ENCODE peak calls at places on chromosomes 13 and 19, in four cellular contexts. P, E, Q and W are unnamed samples.

GRCh38 chr13:42064259-42064658 is 15.8 kb downstream of the DGKH start:
- DNase-seq in E (peak), P (no peak), Q (no peak), W (no peak)

GRCh38 chr13:98517576-98518310 is 59.2 kb downstream of the STK24 start:
- DNase-seq in P (no peak), Q (no peak), E (no peak), W (no peak)

GRCh38 chr13:54383604-54384003 is 1355.0 kb downstream of the OLFM4 start:
- DNase-seq in E (no peak), P (no peak), Q (no peak), W (no peak)

GRCh38 chr13:96811049-96811448 is 183.2 kb downstream of the OXGR1 start:
- DNase-seq in E (no peak), P (no peak), Q (no peak), W (no peak)

GRCh38 chr13:80262051-80262695 is 78.8 kb downstream of the SPRY2 start:
- DNase-seq in E (no peak), P (no peak), Q (no peak), W (no peak)

GRCh38 chr19:9407827-9408226 is 27.5 kb downstream of the ZNF266 start:
- DNase-seq in P (no peak), E (peak), Q (no peak), W (no peak)

GRCh38 chr13:53137777-53138176 is 109.2 kb downstream of the OLFM4 start:
- DNase-seq in E (peak), Q (no peak), P (peak), W (no peak)

GRCh38 chr19:42498387-42498786 is 29.9 kb downstream of the CEACAM1 start:
- DNase-seq in E (no peak), P (no peak), Q (no peak), W (no peak)

GRCh38 chr13:48838193-48839000 is 137.3 kb upstream of the FNDC3A start:
- DNase-seq in Q (no peak), E (peak), P (no peak), W (no peak)

GRCh38 chr19:45363861-45364459 is 6.4 kb downstream of the ERCC2 start:
- DNase-seq in P (no peak), Q (no peak), E (no peak), W (no peak)

GRCh38 chr13:58630794-58631193 is 999.2 kb downstream of the PCDH17 start:
- DNase-seq in Q (no peak), E (no peak), P (no peak), W (no peak)

GRCh38 chr19:35013047-35013819 is 13.1 kb downstream of the GRAMD1A start:
- DNase-seq in P (no peak), E (peak), Q (peak), W (peak)

GRCh38 chr19:58520257-58520599 is 618 bp upstream of the ZBTB45 start:
- DNase-seq in P (no peak), E (no peak), Q (no peak), W (no peak)

GRCh38 chr13:34942732-34943674 is 933 bp downstream of the NBEA start:
- DNase-seq in Q (peak), E (peak), P (no peak), W (no peak)

GRCh38 chr13:46492946-46493345 is 60.0 kb upstream of the LRCH1 start:
- DNase-seq in E (peak), P (no peak), Q (no peak), W (no peak)

GRCh38 chr13:28574617-28575142 is 79.8 kb upstream of the FLT1 start:
- DNase-seq in P (peak), E (peak), Q (no peak), W (no peak)

GRCh38 chr13:37029617-37030016 is 29.0 kb downstream of the EXOSC8 start:
- DNase-seq in Q (no peak), P (no peak), E (peak), W (no peak)

GRCh38 chr13:109600078-109600477 is 186.3 kb downstream of the IRS2 start:
- DNase-seq in P (no peak), Q (no peak), E (no peak), W (no peak)

GRCh38 chr13:52644108-52644507 is 1.9 kb downstream of the HNRNPA1L2 start:
- DNase-seq in E (peak), P (no peak), Q (no peak), W (no peak)

GRCh38 chr19:33459220-33459619 is 62.4 kb downstream of the PEPD start:
- DNase-seq in Q (no peak), P (no peak), E (no peak), W (no peak)

GRCh38 chr13:101917475-101917810 is 465.0 kb downstream of the ITGBL1 start:
- DNase-seq in E (peak), P (no peak), Q (no peak), W (no peak)

GRCh38 chr13:39612023-39612637 is 9.1 kb upstream of the LHFPL6 start:
- DNase-seq in E (peak), P (no peak), Q (no peak), W (no peak)

GRCh38 chr13:25687622-25688225 is 315.9 kb downstream of the ATP8A2 start:
- DNase-seq in P (no peak), Q (peak), E (no peak), W (no peak)

GRCh38 chr13:98500963-98501421 is 75.9 kb downstream of the STK24 start:
- DNase-seq in P (no peak), Q (no peak), E (no peak), W (no peak)

GRCh38 chr13:93216122-93216521 is 10.5 kb upstream of the GPC6 start:
- DNase-seq in P (no peak), Q (no peak), E (no peak), W (no peak)

DNA sequence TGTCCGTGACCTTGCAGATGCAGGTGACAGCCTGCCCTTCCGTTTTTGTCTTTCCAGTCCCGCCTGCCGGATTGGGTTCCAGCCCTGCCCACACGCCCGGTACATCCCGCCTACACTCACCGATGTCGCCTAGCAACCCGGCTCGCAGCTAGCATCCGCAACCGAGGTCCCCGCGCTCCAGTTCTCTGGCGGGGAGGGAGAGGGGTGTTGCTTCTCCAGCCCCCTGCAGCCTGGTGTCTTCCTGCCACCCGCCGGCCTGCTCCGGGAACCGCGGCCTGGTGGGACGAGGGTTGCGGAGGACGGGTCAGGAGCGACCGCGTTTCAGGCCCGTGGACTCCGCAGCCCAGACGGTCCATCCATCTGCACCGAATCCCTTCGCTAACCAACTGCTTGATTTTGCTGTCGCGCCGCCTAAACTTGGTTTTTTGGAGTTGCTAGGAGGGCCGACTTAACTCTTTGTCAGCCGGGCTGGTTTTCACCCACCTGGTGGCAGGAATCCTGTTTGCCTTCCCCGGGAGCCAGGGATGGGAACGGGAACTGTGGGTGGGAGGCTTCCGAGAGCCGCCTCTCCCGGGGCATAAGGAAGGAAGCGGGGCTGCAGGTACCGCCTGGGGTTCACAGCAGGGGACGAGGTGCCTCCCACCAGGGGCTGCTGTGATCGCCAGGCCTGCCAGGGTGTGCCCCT is 15.4 kb upstream of the MATK start:
- DNase-seq in E (peak), P (no peak), Q (peak), W (peak)
- TF ChIP-seq CTCF in E (peak), P (peak), Q (peak), W (no peak)

DNA sequence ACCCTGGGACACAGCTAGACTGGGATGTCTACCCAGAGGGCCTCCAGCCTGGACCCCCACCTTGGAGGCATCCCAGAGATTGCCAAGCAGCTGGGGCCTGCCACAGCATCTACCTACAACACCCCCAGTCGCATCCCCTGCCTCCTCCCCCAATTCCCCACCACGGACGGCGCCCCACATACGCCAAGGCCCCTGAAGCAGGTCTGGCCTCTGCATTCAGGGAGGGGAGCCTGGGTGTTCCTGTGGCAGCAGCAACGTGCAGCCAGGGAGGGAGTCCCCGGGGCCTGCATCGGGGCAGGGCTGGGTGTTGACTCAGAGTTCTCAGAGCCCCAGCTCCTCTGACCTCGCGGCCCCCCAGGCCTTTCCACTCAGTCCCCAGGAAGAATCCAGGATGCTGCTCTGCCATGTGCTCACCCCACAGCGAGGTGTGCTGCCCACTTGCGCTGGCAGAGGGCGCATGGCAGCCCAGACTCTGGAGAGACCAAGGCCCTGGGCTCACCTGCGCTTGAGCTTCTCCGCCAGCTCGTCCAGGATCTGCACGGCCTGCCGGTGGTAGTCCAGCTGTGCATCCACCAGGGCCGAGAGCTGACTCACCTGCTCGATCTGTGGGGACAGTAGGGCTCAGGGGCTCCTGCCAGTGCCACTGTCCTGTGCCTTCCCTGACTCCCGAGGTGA is 19.6 kb downstream of the MPND start:
- DNase-seq in P (no peak), Q (no peak), E (peak), W (no peak)
- TF ChIP-seq CTCF in P (peak), Q (no peak), E (no peak), W (no peak)

GRCh38 chr19:50710612-50711011 is 9.0 kb downstream of the SHANK1 start:
- DNase-seq in P (no peak), Q (no peak), E (no peak), W (no peak)

GRCh38 chr19:50711196-50711595 is 8.4 kb downstream of the SHANK1 start:
- DNase-seq in P (no peak), Q (no peak), E (no peak), W (no peak)

GRCh38 chr19:50708179-50708879 is 11.3 kb downstream of the SHANK1 start:
- DNase-seq in P (no peak), E (no peak), Q (no peak), W (no peak)

GRCh38 chr19:50711805-50712204 is 7.8 kb downstream of the SHANK1 start:
- DNase-seq in Q (no peak), P (no peak), E (no peak), W (no peak)

DNA sequence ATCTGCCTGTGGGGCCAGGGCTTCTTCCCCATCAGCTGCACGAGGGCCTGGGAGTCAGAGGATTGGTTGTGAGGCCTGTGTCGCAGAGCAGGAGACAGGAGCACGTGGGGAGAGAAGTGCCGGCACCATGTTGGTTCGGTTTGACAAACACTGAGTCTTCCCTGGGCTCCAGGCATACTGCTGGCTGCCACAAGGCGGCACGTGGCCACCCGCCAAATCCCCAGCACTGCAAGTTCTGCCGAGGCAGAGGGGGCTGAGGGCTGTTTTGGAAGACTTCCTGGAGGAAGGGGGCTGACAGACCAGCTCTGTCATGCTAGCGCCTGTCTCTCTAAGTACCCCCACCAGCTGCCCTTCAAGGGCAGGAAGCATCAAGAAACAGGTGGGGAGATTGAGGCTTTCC is 9.5 kb downstream of the SHANK1 start:
- DNase-seq in E (peak), P (no peak), Q (no peak), W (no peak)
- TF ChIP-seq CTCF in E (peak), P (peak), Q (no peak), W (no peak)

GRCh38 chr19:39568604-39569003 is 28.6 kb upstream of the EID2 start:
- DNase-seq in Q (no peak), E (peak), P (no peak), W (no peak)
- TF ChIP-seq CTCF in Q (no peak), E (no peak), P (no peak), W (no peak)

GRCh38 chr13:60969659-60970058 is 446.0 kb downstream of the PCDH20 start:
- DNase-seq in P (no peak), E (no peak), Q (no peak), W (no peak)
- TF ChIP-seq CTCF in P (no peak), E (no peak), Q (no peak), W (no peak)

DNA sequence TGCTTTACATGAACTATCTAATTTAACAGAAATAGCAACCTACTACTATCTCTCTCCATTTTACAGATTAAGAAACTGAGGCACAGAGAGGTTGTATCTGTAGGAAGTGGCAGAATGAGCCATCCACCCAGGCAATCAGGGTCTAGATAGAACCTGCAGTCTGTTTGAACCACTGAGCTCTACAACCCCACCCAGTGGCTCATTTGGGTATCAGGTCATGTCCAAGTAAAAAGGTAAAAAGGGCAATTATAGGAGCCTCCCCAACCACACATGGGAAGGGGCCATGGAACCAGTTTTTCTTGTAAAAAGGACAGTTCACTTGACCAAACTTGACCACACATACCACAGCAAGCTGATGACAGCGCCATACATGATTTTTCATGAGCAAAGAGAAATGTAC is 92.9 kb upstream of the SGCG start:
- DNase-seq in P (no peak), E (peak), Q (no peak), W (no peak)
- TF ChIP-seq CTCF in P (peak), E (peak), Q (peak), W (no peak)

GRCh38 chr13:113904411-113904810 is 40.5 kb upstream of the GAS6 start:
- DNase-seq in P (no peak), Q (peak), E (peak), W (no peak)
- TF ChIP-seq CTCF in P (no peak), Q (peak), E (peak), W (no peak)

DNA sequence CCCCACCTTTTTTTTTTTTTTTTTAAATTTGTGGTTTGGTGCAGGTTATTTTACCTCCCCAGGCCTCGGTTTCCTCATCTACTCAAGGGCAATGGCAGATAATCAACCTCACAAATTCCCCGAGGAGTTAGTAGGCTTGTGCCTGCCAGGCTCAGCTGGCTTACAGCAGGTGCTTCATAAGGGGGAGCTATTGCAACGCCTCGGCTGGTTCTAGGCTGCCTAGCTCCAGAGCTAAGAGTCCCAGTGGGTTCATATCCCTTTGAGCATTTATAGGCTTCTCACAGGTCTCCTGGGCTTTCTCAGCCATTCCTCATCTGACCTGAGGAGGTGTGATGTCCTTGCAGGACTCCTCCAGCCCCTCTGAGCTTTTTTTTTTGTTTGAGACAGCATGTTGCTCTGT is 10.6 kb downstream of the BCKDHA start:
- DNase-seq in P (no peak), E (no peak), Q (no peak), W (no peak)
- TF ChIP-seq CTCF in P (no peak), E (no peak), Q (peak), W (no peak)